ENCODE peak calls at places on chromosomes 6 and 20, in four cellular contexts. One of them, this sample, is unnamed.

GRCh38 chr6:8215631-8216030 is 113.3 kb upstream of the EEF1E1 start:
- DNase-seq in HepG2: no peak
- DNase-seq in IMR-90: peak
- DNase-seq in DND-41: no peak
- DNase-seq in this sample: no peak

GRCh38 chr6:76843376-76843775 is 619.9 kb downstream of the HTR1B start:
- DNase-seq in HepG2: no peak
- DNase-seq in DND-41: no peak
- DNase-seq in IMR-90: no peak
- DNase-seq in this sample: no peak

GRCh38 chr20:17593902-17594301 is 24.0 kb downstream of the DSTN start:
- DNase-seq in HepG2: no peak
- DNase-seq in DND-41: no peak
- DNase-seq in IMR-90: no peak
- DNase-seq in this sample: no peak

GRCh38 chr20:54162378-54162777 is 11.4 kb downstream of the CYP24A1 start:
- DNase-seq in HepG2: no peak
- DNase-seq in IMR-90: no peak
- DNase-seq in DND-41: no peak
- DNase-seq in this sample: no peak

GRCh38 chr20:56630506-56631317 is 1.6 kb downstream of the TFAP2C start:
- DNase-seq in DND-41: no peak
- DNase-seq in HepG2: no peak
- DNase-seq in IMR-90: no peak
- DNase-seq in this sample: no peak

GRCh38 chr6:128235556-128235955 is 284.8 kb downstream of the PTPRK start:
- DNase-seq in HepG2: no peak
- DNase-seq in DND-41: no peak
- DNase-seq in IMR-90: no peak
- DNase-seq in this sample: no peak

GRCh38 chr6:33584700-33585402 is 4.8 kb upstream of the BAK1 start:
- DNase-seq in DND-41: no peak
- DNase-seq in HepG2: no peak
- DNase-seq in IMR-90: no peak
- DNase-seq in this sample: no peak

GRCh38 chr6:24752503-24752902 is 22.2 kb upstream of the GMNN start:
- DNase-seq in DND-41: no peak
- DNase-seq in IMR-90: no peak
- DNase-seq in HepG2: no peak
- DNase-seq in this sample: no peak

GRCh38 chr6:161463061-161463460 is 189.2 kb upstream of the AGPAT4 start:
- DNase-seq in HepG2: no peak
- DNase-seq in IMR-90: no peak
- DNase-seq in DND-41: no peak
- DNase-seq in this sample: no peak

GRCh38 chr20:18360601-18361000 is 72.3 kb downstream of the ZNF133 start:
- DNase-seq in DND-41: no peak
- DNase-seq in IMR-90: no peak
- DNase-seq in HepG2: no peak
- DNase-seq in this sample: no peak

GRCh38 chr6:101779051-101779844 is 385.7 kb downstream of the GRIK2 start:
- DNase-seq in HepG2: no peak
- DNase-seq in DND-41: no peak
- DNase-seq in IMR-90: peak
- DNase-seq in this sample: no peak

GRCh38 chr20:23048283-23049200 is 930 bp downstream of the THBD start:
- DNase-seq in HepG2: no peak
- DNase-seq in DND-41: no peak
- DNase-seq in IMR-90: peak
- DNase-seq in this sample: no peak

GRCh38 chr6:104050455-104050854 is 809.3 kb downstream of the HACE1 start:
- DNase-seq in IMR-90: no peak
- DNase-seq in HepG2: no peak
- DNase-seq in DND-41: no peak
- DNase-seq in this sample: no peak

GRCh38 chr20:15319444-15319843 is 982.0 kb upstream of the FLRT3 start:
- DNase-seq in DND-41: no peak
- DNase-seq in IMR-90: no peak
- DNase-seq in HepG2: no peak
- DNase-seq in this sample: no peak

GRCh38 chr20:59351148-59352040 is 51.0 kb downstream of the EDN3 start:
- DNase-seq in DND-41: no peak
- DNase-seq in IMR-90: no peak
- DNase-seq in HepG2: no peak
- DNase-seq in this sample: no peak

GRCh38 chr20:32559216-32559752 is 25.8 kb downstream of the NOL4L start:
- DNase-seq in HepG2: no peak
- DNase-seq in DND-41: no peak
- DNase-seq in IMR-90: no peak
- DNase-seq in this sample: no peak

GRCh38 chr6:13012977-13013680 is 296.6 kb downstream of the PHACTR1 start:
- DNase-seq in IMR-90: no peak
- DNase-seq in DND-41: no peak
- DNase-seq in HepG2: no peak
- DNase-seq in this sample: no peak

GRCh38 chr6:837380-837779 is 144.4 kb upstream of the EXOC2 start:
- DNase-seq in HepG2: peak
- DNase-seq in DND-41: no peak
- DNase-seq in IMR-90: no peak
- DNase-seq in this sample: no peak

GRCh38 chr6:167858086-167858591 is 31.4 kb downstream of the AFDN start:
- DNase-seq in DND-41: no peak
- DNase-seq in IMR-90: peak
- DNase-seq in HepG2: no peak
- DNase-seq in this sample: no peak

GRCh38 chr20:56924976-56925695 is 296.0 kb downstream of the TFAP2C start:
- DNase-seq in DND-41: no peak
- DNase-seq in HepG2: no peak
- DNase-seq in IMR-90: no peak
- DNase-seq in this sample: no peak

GRCh38 chr6:106862858-106863257 is 111.7 kb downstream of the CD24 start:
- DNase-seq in DND-41: no peak
- DNase-seq in IMR-90: no peak
- DNase-seq in HepG2: no peak
- DNase-seq in this sample: no peak

GRCh38 chr6:25006565-25007001 is 70.8 kb upstream of the RIPOR2 start:
- DNase-seq in IMR-90: no peak
- DNase-seq in HepG2: no peak
- DNase-seq in DND-41: peak
- DNase-seq in this sample: peak

GRCh38 chr6:84606860-84607259 is 157.5 kb downstream of the TBX18 start:
- DNase-seq in DND-41: no peak
- DNase-seq in IMR-90: no peak
- DNase-seq in HepG2: no peak
- DNase-seq in this sample: no peak

GRCh38 chr6:157194643-157195042 is 128.7 kb downstream of the TMEM242 start:
- DNase-seq in IMR-90: peak
- DNase-seq in DND-41: no peak
- DNase-seq in HepG2: no peak
- DNase-seq in this sample: no peak

GRCh38 chr6:140105857-140106256 is 731.4 kb upstream of the CITED2 start:
- DNase-seq in DND-41: no peak
- DNase-seq in HepG2: peak
- DNase-seq in IMR-90: no peak
- DNase-seq in this sample: peak

GRCh38 chr20:64144144-64144912 is 19.9 kb upstream of the MYT1 start:
- DNase-seq in HepG2: no peak
- DNase-seq in IMR-90: no peak
- DNase-seq in DND-41: no peak
- DNase-seq in this sample: no peak

GRCh38 chr6:62285612-62286469 is at the start of gene KHDRBS2:
- DNase-seq in IMR-90: no peak
- DNase-seq in HepG2: peak
- DNase-seq in DND-41: no peak
- DNase-seq in this sample: peak

GRCh38 chr6:128000363-128000762 is 99.5 kb upstream of the THEMIS start:
- DNase-seq in HepG2: no peak
- DNase-seq in DND-41: no peak
- DNase-seq in IMR-90: no peak
- DNase-seq in this sample: no peak

GRCh38 chr20:2690718-2691117 is 1.9 kb upstream of the EBF4 start:
- DNase-seq in DND-41: no peak
- DNase-seq in IMR-90: no peak
- DNase-seq in HepG2: no peak
- DNase-seq in this sample: no peak

GRCh38 chr6:39521826-39522377 is 199.4 kb upstream of the KCNK16 start:
- DNase-seq in IMR-90: no peak
- DNase-seq in DND-41: no peak
- DNase-seq in HepG2: no peak
- DNase-seq in this sample: no peak

GRCh38 chr20:2210646-2211556 is 84.9 kb upstream of the TGM3 start:
- DNase-seq in HepG2: no peak
- DNase-seq in IMR-90: peak
- DNase-seq in DND-41: no peak
- DNase-seq in this sample: peak

GRCh38 chr20:62935968-62936585 is 1.9 kb upstream of the GID8 start:
- DNase-seq in IMR-90: no peak
- DNase-seq in DND-41: no peak
- DNase-seq in HepG2: no peak
- DNase-seq in this sample: no peak
- H3K9ac ChIP-seq in IMR-90: no peak
- H3K9ac ChIP-seq in DND-41: peak
- H3K9ac ChIP-seq in HepG2: peak
- H3K9ac ChIP-seq in this sample: peak

GRCh38 chr6:54633601-54634000 is 213.0 kb upstream of the FAM83B start:
- DNase-seq in IMR-90: no peak
- DNase-seq in DND-41: no peak
- DNase-seq in HepG2: peak
- DNase-seq in this sample: no peak
- H2AFZ ChIP-seq in IMR-90: no peak
- H2AFZ ChIP-seq in DND-41: no peak
- H2AFZ ChIP-seq in HepG2: no peak
- H2AFZ ChIP-seq in this sample: no peak

GRCh38 chr20:26214991-26215390 is 518.3 kb upstream of the ZNF337 start:
- DNase-seq in IMR-90: peak
- DNase-seq in DND-41: no peak
- DNase-seq in HepG2: no peak
- DNase-seq in this sample: no peak

GRCh38 chr20:26208296-26209091 is 511.8 kb upstream of the ZNF337 start:
- DNase-seq in DND-41: no peak
- DNase-seq in HepG2: no peak
- DNase-seq in IMR-90: no peak
- DNase-seq in this sample: no peak

GRCh38 chr20:26207237-26207966 is 510.7 kb upstream of the ZNF337 start:
- DNase-seq in DND-41: no peak
- DNase-seq in IMR-90: no peak
- DNase-seq in HepG2: no peak
- DNase-seq in this sample: no peak

GRCh38 chr20:26205350-26205749 is 508.7 kb upstream of the ZNF337 start:
- DNase-seq in HepG2: no peak
- DNase-seq in DND-41: no peak
- DNase-seq in IMR-90: no peak
- DNase-seq in this sample: no peak

GRCh38 chr20:26209171-26209941 is 512.7 kb upstream of the ZNF337 start:
- DNase-seq in IMR-90: peak
- DNase-seq in HepG2: no peak
- DNase-seq in DND-41: no peak
- DNase-seq in this sample: no peak
- H3K4me3 ChIP-seq in IMR-90: no peak
- H3K4me3 ChIP-seq in HepG2: no peak
- H3K4me3 ChIP-seq in DND-41: no peak
- H3K4me3 ChIP-seq in this sample: no peak

DNA sequence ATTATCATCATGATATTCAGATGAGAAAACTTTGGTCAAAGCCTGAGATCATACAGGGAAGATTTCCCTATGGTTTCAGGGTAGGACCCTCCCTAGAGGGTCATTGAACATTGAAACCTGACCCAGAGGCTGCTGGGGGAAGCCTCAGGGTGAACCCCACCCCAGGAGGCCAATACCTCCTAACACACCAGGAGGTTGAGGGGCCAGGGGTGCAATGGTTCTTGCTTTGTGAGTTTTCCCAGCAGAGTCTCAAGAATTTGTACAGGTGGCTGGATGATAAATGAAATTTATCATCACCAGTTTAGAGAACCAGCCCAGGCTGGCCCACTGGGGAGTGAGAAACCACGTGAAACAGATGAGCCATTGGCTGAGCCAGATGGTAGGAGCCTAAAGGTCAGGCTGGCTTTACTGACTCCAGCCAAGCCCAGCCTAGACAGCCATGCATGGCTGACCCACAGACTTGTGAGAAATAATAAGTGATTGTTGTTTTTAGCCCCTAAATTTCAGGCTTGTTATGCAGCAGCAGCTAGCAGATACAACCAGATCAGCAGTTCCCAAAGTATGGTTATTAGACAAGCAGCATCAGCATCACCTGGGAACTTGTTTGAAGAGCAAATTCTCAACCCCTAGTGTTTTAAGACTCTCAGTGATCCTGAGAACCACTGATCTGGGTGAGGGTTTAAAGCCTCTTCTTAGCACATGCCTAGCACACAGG is 15.0 kb downstream of the TGM2 start:
- DNase-seq in HepG2: no peak
- DNase-seq in IMR-90: no peak
- DNase-seq in DND-41: no peak
- DNase-seq in this sample: no peak
- H3K9ac ChIP-seq in HepG2: no peak
- H3K9ac ChIP-seq in IMR-90: no peak
- H3K9ac ChIP-seq in DND-41: no peak
- H3K9ac ChIP-seq in this sample: no peak

This sample was measured in Karpas-422.